ENCODE peak calls at places on chromosomes 1 and 21, in ten cellular contexts. K, H, Y, Z, X, A, L, W, B and E are unnamed samples.

GRCh38 chr1:19704247-19705113 is 39.8 kb downstream of the HTR6 start:
- DNase-seq in W (peak; percentile 10), B (peak; percentile 70), K (peak; percentile 60), Y (peak; percentile 70), Z (peak; percentile 71), X (peak; percentile 52), H (peak; percentile 69), A (peak; percentile 70), L (peak; percentile 71), E (peak; percentile 78)

GRCh38 chr21:14210738-14211137 is at the start of gene LIPI:
- DNase-seq in H (no peak), L (no peak), B (no peak), K (no peak), A (no peak), Y (no peak), X (no peak), Z (no peak), W (no peak), E (no peak)

GRCh38 chr1:69055223-69055622 is 512.5 kb upstream of the LRRC7 start:
- DNase-seq in A (no peak), Z (no peak), K (peak; percentile 3), B (no peak), Y (no peak), W (no peak), H (no peak), L (no peak), X (no peak), E (peak; percentile 33)

GRCh38 chr1:230778916-230779590 is 31.9 kb downstream of the CAPN9 start:
- DNase-seq in H (no peak), A (no peak), Z (peak; percentile 49), B (no peak), Y (no peak), K (no peak), L (no peak), X (no peak), W (no peak), E (no peak)

GRCh38 chr1:26733982-26734381 is 38.2 kb downstream of the ARID1A start:
- DNase-seq in Y (peak; percentile 75), B (no peak), W (no peak), K (no peak), L (no peak), H (no peak), A (no peak), Z (peak; percentile 93), X (no peak), E (no peak)

GRCh38 chr1:88061106-88061829 is 622.8 kb upstream of the PKN2 start:
- DNase-seq in K (peak; percentile 65), L (peak; percentile 70), B (no peak), W (no peak), H (peak; percentile 4), X (peak; percentile 39), Z (peak; percentile 75), A (peak; percentile 68), Y (peak; percentile 58), E (peak; percentile 38)

GRCh38 chr1:65431111-65431705 is 10.7 kb downstream of the LEPR start:
- DNase-seq in K (peak; percentile 38), Y (peak; percentile 73), L (no peak), W (no peak), H (peak; percentile 65), A (no peak), B (no peak), X (peak; percentile 54), Z (peak; percentile 65), E (peak; percentile 40)

GRCh38 chr1:172167801-172168596 is 252.5 kb upstream of the C1orf105 start:
- DNase-seq in Z (peak; percentile 94), A (no peak), K (no peak), B (no peak), X (no peak), H (no peak), Y (peak; percentile 91), L (no peak), W (no peak), E (no peak)

DNA sequence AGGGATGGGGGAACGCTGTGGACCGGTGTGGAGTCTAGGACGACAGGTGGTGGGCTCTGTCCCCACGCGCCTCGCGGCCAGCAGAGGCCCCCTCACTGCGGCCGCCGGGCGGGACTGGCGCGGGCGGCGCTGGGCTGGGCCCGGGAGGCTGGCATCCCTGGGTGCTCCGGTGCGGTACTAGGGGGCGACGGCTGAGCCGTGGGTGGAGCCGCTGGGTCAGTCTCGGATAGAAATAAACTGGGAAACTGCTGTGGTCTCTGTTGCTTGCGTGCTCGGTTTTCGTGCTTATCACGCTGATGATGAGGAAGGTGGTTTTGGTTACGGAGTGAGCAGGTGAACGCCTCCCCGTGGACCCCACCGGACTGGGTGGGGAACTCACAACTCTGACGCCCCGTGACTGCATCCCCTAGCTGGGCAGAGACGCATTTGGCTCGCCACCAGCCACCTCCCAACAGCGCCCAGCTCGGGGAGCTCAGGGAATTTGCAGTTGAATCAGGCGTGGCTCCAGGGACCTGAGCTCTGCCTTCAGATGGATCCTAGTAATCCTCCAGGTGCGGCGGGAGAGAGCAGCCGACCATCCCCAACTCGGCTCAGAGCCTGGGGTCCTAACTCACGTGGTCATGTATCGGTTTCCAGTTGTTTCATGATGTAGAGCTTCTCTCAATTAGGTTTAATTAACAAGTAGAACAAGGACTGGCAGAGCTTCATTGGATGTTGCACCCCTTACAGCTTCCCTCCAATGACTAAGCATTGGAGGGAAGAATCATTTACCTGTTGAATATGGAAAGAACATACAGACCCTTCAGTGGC is 32.1 kb downstream of the HSD17B7 start:
- DNase-seq in W (no peak), Z (peak; percentile 11), H (no peak), L (peak; percentile 8), K (peak; percentile 17), B (no peak), A (peak; percentile 35), X (no peak), Y (no peak), E (no peak)
- TF ChIP-seq CTCF in W (no peak), Z (no peak), H (no peak), L (no peak), K (no peak), B (no peak), A (no peak), X (no peak), Y (peak; percentile 21), E (no peak)

GRCh38 chr1:7490576-7490975 is 280.5 kb upstream of the VAMP3 start:
- DNase-seq in H (no peak), W (no peak), A (no peak), X (no peak), Z (no peak), Y (no peak), K (no peak), B (no peak), L (no peak), E (no peak)

GRCh38 chr1:7491089-7491817 is 279.8 kb upstream of the VAMP3 start:
- DNase-seq in W (no peak), L (no peak), Y (peak; percentile 75), B (no peak), A (no peak), H (no peak), K (no peak), Z (peak; percentile 38), X (no peak), E (no peak)

GRCh38 chr1:7489586-7489985 is 281.5 kb upstream of the VAMP3 start:
- DNase-seq in L (no peak), B (no peak), X (no peak), K (no peak), Z (no peak), A (no peak), Y (no peak), W (no peak), H (no peak), E (no peak)

GRCh38 chr1:7487756-7488474 is 283.2 kb upstream of the VAMP3 start:
- DNase-seq in Y (no peak), K (no peak), B (no peak), L (no peak), H (no peak), W (no peak), A (no peak), X (no peak), Z (no peak), E (no peak)

DNA sequence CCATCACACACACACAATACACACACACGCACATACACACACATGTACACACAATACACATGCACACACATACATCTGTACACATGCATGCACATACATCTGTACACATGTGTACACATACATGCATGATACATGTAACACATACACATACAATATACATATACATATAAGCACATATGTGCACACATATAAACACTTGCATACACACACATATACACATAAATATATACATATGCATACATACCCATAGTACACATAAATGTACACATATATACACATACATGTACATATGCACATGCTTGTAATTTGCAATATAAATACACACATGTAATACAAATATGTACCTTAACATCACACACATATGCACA is 282.6 kb upstream of the VAMP3 start:
- DNase-seq in A (no peak), X (no peak), L (no peak), H (no peak), Z (no peak), Y (no peak), K (no peak), B (no peak), W (no peak), E (no peak)
- H3K4me3 ChIP-seq in A (no peak overlapping the region), X (no peak overlapping the region), L (no peak overlapping the region), H (no peak overlapping the region), Z (no peak overlapping the region), Y (no peak overlapping the region), K (no peak overlapping the region), B (no peak overlapping the region), W (no peak overlapping the region), E (no peak overlapping the region)

DNA sequence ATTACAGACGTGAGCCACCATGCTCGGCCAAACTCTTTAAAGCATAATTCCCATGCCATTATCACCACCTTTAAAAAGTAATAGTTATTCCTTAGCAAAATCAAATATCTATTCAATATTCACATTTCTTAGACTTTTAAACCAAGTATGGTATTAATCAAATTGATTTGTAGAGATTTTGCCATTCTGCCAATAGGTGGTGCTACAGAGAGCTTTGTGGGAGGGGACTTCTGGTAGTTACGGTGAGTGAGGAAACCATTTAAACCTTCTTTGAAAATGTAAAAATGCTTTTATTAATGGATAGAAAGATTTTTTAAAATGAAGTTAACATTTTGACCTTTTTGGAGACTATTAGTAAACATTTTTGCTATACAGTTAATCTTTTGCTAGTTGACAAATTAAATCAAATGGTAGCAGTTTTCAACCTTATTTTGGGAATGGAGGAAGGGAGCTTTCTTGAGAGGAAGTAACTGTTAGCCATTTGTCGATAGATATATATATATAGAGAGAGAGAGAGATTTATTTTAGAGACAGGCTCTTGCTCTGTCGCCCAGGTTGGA is 19.3 kb downstream of the IARS2 start:
- DNase-seq in A (no peak), H (peak; percentile 68), Y (peak; percentile 32), Z (peak; percentile 63), L (no peak), W (no peak), B (no peak), X (peak; percentile 62), K (peak; percentile 49), E (peak; percentile 61)
- TF ChIP-seq CTCF in A (peak; percentile 43), H (peak; percentile 41), Y (peak; percentile 58), Z (peak; percentile 64), L (no peak), W (peak; percentile 39), B (peak; percentile 43), X (peak; percentile 51), K (peak; percentile 39), E (peak; percentile 59)

DNA sequence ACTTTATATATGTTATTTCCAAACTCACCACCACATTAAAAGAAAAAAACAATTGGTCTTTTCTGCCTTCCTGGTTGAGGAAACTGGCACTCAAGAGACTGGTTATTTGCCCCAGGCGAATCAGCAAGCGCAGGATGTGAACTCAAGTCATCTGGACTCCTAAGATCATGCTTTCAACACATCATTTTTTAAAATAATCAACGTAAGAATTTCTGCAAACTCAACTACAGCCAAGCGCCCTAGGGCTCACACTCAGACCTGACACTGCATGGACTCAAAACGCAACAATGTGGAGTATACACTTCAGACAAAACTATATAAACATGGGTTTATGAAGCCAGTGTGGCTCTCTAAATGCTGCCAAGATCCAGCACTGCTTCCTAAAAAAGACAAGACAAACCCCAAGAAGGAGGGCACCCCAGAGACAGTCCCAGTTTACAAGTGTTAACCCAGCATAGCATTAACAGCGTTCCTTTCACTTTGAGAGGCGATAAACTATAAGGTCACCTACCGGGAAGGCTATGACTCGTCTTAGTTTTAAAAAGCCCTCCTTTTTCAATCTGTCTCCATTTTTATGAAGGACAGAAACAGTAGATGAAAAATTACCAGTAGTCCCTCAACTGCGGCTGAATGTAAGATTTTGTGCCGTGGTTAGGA is 54.9 kb downstream of the SIPA1L2 start:
- DNase-seq in W (no peak), L (no peak), H (no peak), X (no peak), K (no peak), B (no peak), Y (no peak), Z (no peak), A (no peak), E (no peak)
- H3K4me3 ChIP-seq in W (peak overlapping the region; percentile 46), L (no peak overlapping the region), H (no peak overlapping the region), X (no peak overlapping the region), K (no peak overlapping the region), B (no peak overlapping the region), Y (no peak overlapping the region), Z (no peak overlapping the region), A (peak overlapping the region; percentile 6), E (no peak overlapping the region)